ENCODE peak calls at places on chromosomes 4 and X, in four cellular contexts. Q is RWPE1, E is left lobe of liver, N is NCI-H774. S is an unnamed sample.

GRCh38 chr4:37976991-37977470 is 16.8 kb downstream of the PTTG2 start:
- DNase-seq in E (peak; percentile 82), Q (peak; percentile 60), N (peak; percentile 73), S (peak; percentile 77)

GRCh38 chr4:136731025-136731424 is 801.3 kb downstream of the PCDH18 start:
- DNase-seq in E (no peak), N (no peak), Q (no peak), S (no peak)

GRCh38 chrX:850471-850916 is 219.9 kb downstream of the SHOX start:
- DNase-seq in E (no peak), Q (no peak), N (no peak), S (no peak)

GRCh38 chr4:26964994-26965393 is 104.4 kb downstream of the STIM2 start:
- DNase-seq in E (no peak), Q (no peak), N (no peak), S (no peak)

GRCh38 chrX:134374294-134374693 is 85.7 kb upstream of the HPRT1 start:
- DNase-seq in N (no peak), E (no peak), Q (no peak), S (no peak)

GRCh38 chrX:118847676-118848075 is 24.1 kb downstream of the ZCCHC12 start:
- DNase-seq in E (no peak), N (peak; percentile 52), Q (peak; percentile 34), S (no peak)

GRCh38 chrX:74420194-74421035 is 878 bp upstream of the SLC16A2 start:
- DNase-seq in E (peak; percentile 86), N (no peak), Q (peak; percentile 42), S (peak; percentile 58)

GRCh38 chrX:140949231-140949630 is 53.2 kb upstream of the SPANXB1 start:
- DNase-seq in E (no peak), Q (peak; percentile 1), N (no peak), S (no peak)

GRCh38 chrX:2159393-2159792 is 341.4 kb downstream of the DHRSX start:
- DNase-seq in Q (no peak), E (no peak), N (no peak), S (no peak)

GRCh38 chr4:144808034-144808433 is 162.1 kb downstream of the HHIP start:
- DNase-seq in Q (no peak), N (no peak), E (no peak), S (no peak)

GRCh38 chr4:146049802-146050201 is 111.2 kb upstream of the ZNF827 start:
- DNase-seq in Q (no peak), E (no peak), N (no peak), S (no peak)

GRCh38 chr4:163587867-163588266 is 93.4 kb downstream of the TMA16 start:
- DNase-seq in E (no peak), N (no peak), Q (no peak), S (no peak)

GRCh38 chrX:72392042-72392441 is 86.3 kb upstream of the CITED1 start:
- DNase-seq in N (no peak), Q (no peak), E (no peak), S (no peak)

GRCh38 chr4:163988921-163989320 is 494.4 kb downstream of the TMA16 start:
- DNase-seq in Q (no peak), E (no peak), N (no peak), S (no peak)

GRCh38 chrX:149392896-149393295 is 112.2 kb downstream of the IDS start:
- DNase-seq in E (no peak), N (peak; percentile 4), Q (no peak), S (no peak)

GRCh38 chr4:163895369-163896005 is 401.0 kb downstream of the TMA16 start:
- DNase-seq in N (no peak), E (no peak), Q (no peak), S (no peak)

GRCh38 chr4:41935652-41936021 is 408 bp downstream of the TMEM33 start:
- DNase-seq in Q (peak; percentile 23), N (no peak), E (no peak), S (no peak)

S was measured in mucosa of gallbladder.